ENCODE peak calls at places on chromosome 20, in seven cellular contexts. S, P, F, Z, W, O and I are unnamed samples.

GRCh38 chr20:653590-654426 is 808 bp upstream of the SRXN1 start:
- DNase-seq in S (no peak), P (no peak), F (no peak), Z (no peak), W (peak), O (peak), I (no peak)

GRCh38 chr20:53959849-53960585 is 110.4 kb downstream of the BCAS1 start:
- DNase-seq in S (no peak), P (no peak), F (no peak), Z (no peak), W (peak), O (no peak), I (no peak)

GRCh38 chr20:33554914-33555420 is 65.1 kb downstream of the CBFA2T2 start:
- DNase-seq in S (no peak), P (peak), F (peak), Z (peak), W (peak), O (peak), I (peak)

GRCh38 chr20:21064924-21065323 is 41.2 kb downstream of the LINC00237 start:
- DNase-seq in S (no peak), P (no peak), F (no peak), Z (no peak), W (no peak), O (no peak), I (no peak)

GRCh38 chr20:64111841-64112641 is 4.7 kb upstream of the NPBWR2 start:
- DNase-seq in S (no peak), P (no peak), F (peak), Z (no peak), W (no peak), O (no peak), I (no peak)

GRCh38 chr20:35714127-35714526 is 14.9 kb downstream of the ROMO1 start:
- DNase-seq in S (no peak), P (no peak), F (no peak), Z (no peak), W (no peak), O (no peak), I (no peak)

GRCh38 chr20:51327251-51327841 is 215.2 kb downstream of the NFATC2 start:
- DNase-seq in S (no peak), P (no peak), F (no peak), Z (no peak), W (peak), O (no peak), I (peak)

GRCh38 chr20:22385602-22386299 is 198.6 kb downstream of the FOXA2 start:
- DNase-seq in S (no peak), P (no peak), F (peak), Z (no peak), W (peak), O (peak), I (peak)

GRCh38 chr20:6769953-6770831 is 2.7 kb downstream of the BMP2 start:
- DNase-seq in S (no peak), P (peak), F (peak), Z (no peak), W (peak), O (no peak), I (peak)

GRCh38 chr20:50304501-50304856 is 113.8 kb downstream of the CEBPB start:
- DNase-seq in S (no peak), P (no peak), F (no peak), Z (no peak), W (peak), O (no peak), I (peak)

DNA sequence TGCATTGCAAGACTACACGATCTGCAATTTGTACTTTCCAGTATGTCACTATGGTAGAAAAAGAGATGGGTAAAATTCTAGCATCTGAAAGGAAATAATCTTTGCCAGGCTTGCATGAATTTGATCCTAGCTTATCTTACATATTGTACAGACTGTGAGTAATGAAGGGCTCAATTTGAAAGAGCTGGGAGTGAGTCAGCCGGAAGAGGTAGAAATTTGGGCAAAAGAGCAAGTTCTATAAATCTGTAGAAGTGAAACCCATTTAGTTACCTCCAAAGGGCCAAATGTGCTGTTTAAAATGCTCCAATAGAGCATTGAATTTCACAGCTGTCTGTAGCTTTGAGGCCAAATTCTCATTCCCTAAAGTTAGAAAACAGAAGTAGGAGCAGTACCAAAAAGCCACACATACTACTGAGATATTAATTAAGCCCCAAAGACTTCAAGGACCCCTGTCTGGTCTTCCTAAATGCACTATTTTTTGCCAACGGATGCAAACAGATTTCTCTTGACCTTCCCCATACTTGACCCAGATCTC is 466.1 kb downstream of the BTBD3 start:
- DNase-seq in S (no peak), P (no peak), F (no peak), Z (no peak), W (no peak), O (no peak), I (no peak)
- TF ChIP-seq EZH2 in S (no peak), P (no peak), F (no peak), Z (no peak), W (no peak), O (no peak), I (no peak)

GRCh38 chr20:43507150-43508080 is at the start of gene L3MBTL1:
- DNase-seq in S (no peak), P (peak), F (peak), Z (peak), W (peak), O (peak), I (peak)
- H2AFZ ChIP-seq in S (peak), P (peak), F (peak), Z (no peak), W (peak), O (peak), I (peak)

GRCh38 chr20:17480696-17481095 is 50.5 kb downstream of the BFSP1 start:
- DNase-seq in S (no peak), P (no peak), F (no peak), Z (no peak), W (no peak), O (no peak), I (no peak)
- TF ChIP-seq EZH2 in S (no peak), P (no peak), F (no peak), Z (no peak), W (no peak), O (no peak), I (no peak)

DNA sequence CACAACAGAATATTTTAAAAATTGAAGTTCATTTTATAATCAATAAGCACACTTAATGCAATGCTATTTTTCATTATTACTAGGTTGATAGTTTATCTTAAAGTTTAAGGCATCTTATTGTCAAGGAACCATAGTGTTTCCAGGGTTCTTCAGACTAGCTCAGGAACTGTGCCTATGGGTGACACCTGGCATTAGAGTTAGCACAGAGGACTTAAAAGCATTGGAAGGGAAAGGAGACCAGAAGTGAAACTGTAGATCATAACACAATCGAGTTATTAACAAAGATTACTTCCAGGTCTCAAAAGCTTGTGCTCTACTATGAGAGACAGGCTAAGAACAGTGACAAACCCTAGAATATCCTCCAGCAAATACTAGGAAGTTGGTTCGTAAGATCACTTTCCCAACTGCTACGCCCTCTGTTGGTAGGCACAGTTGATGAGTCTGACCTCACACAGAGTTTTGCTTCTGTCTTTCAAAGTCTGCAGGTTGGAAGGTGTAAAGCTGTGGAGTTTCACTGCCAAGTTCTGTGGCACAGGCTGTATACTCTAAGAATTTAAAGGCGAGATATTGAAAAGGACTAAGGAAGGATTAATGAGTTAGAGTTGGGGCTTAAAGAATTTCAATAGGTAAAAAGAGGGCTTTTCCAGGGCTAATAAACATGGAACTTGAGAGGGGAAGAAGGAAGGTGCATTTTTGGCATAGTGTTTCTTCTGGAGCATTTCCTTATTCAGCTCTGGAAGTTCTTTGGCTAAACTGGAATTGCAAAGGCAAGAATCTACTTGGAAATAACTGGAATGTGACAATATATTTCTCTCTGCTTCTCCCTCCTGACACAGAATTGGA is 531.3 kb upstream of the JAG1 start:
- DNase-seq in S (peak), P (peak), F (peak), Z (peak), W (peak), O (peak), I (peak)
- H2AFZ ChIP-seq in S (peak), P (no peak), F (no peak), Z (peak), W (no peak), O (no peak), I (no peak)

GRCh38 chr20:40449974-40450616 is 238.9 kb downstream of the MAFB start:
- DNase-seq in S (no peak), P (no peak), F (no peak), Z (no peak), W (no peak), O (no peak), I (no peak)
- TF ChIP-seq EZH2 in S (no peak), P (no peak), F (no peak), Z (no peak), W (no peak), O (no peak), I (no peak)

GRCh38 chr20:10131612-10132345 is 86.9 kb upstream of the SNAP25 start:
- DNase-seq in S (peak), P (no peak), F (peak), Z (no peak), W (peak), O (no peak), I (peak)
- H2AFZ ChIP-seq in S (peak), P (no peak), F (peak), Z (no peak), W (no peak), O (no peak), I (no peak)

DNA sequence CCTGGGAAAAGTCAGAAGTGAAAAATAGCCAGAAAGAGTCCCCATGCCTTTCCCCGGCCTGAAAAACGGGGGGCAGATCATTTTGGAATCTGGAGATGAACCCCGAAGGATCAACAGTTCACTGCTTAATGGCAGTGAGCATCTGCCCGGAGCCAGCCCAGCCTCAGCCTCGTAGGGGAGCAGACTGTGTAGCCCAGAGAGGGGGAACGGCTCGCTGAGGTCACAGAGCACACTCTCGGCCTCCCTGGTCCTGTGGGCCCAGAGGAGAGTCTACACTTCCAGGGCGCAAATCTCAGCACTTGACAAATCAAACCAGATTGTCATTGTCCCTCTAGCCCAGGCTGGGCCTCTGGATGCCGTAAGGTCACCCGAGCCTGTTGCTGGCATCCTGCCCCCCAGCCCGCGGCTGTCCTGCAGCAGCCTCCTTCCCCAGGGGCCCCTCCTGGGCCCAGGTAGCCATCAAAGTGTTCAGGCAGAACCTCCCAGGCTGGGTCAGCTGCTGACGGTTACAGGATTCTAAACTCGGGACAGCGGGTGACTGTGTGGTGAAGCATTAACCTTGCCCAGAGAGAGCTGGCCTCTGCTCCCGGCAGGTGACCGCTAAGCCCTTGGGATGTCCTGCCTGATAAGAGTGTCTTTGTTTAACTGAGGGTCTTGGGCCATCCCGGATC is 56.1 kb downstream of the GNAS-AS1 start:
- DNase-seq in S (no peak), P (no peak), F (no peak), Z (no peak), W (no peak), O (no peak), I (no peak)
- TF ChIP-seq EZH2 in S (no peak), P (no peak), F (no peak), Z (no peak), W (no peak), O (no peak), I (no peak)

DNA sequence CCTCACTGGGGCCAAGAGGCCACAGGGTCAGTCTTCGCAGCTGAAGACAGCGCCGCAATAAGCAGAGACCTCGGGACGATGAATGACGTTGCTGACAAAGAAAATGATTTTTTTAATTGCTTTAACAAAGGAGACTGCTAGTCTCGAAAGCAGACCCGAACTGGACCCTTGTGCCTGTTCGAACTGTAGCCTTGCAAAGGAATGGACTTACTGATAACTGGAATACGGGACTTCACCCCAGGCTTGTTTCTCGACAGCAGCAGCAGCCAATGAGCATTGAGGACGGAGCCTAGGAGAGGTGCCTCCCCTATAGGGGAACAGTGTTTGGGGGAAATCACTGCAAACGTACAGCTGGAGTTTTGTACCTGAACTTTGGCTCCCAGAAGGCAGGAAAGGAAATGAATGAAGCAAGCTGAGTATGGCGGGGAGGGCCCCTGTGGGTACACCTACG is 1.3 kb upstream of the TAF4 start:
- DNase-seq in S (no peak), P (no peak), F (peak), Z (no peak), W (peak), O (peak), I (peak)
- H2AFZ ChIP-seq in S (no peak), P (peak), F (peak), Z (no peak), W (peak), O (peak), I (peak)